ENCODE peak calls at places on chromosome 14, in seven cellular contexts. A is tibial nerve, N is fibroblast of pulmonary artery, G is SK-N-SH, E is cardiac muscle cell, L is GM10248, Q is ovary. F is an unnamed sample.
A peak's percentile ranks its signal among the peaks of the same experiment; 100 is the strongest.

GRCh38 chr14:57699947-57700346 is 165.9 kb downstream of the SLC35F4 start:
- DNase-seq in E (no peak), N (no peak), L (no peak), A (no peak), G (no peak), Q (no peak), F (no peak)

GRCh38 chr14:72782182-72782508 is 111.8 kb downstream of the DPF3 start:
- DNase-seq in L (no peak), G (no peak), A (no peak), E (no peak), N (no peak), Q (no peak), F (no peak)

GRCh38 chr14:23028800-23029199 is 5.9 kb downstream of the PSMB5 start:
- DNase-seq in E (no peak), L (no peak), N (peak; percentile 18), A (no peak), G (no peak), Q (no peak), F (no peak)

GRCh38 chr14:52802597-52802996 is 11.2 kb upstream of the GNPNAT1 start:
- DNase-seq in L (no peak), G (no peak), N (no peak), A (no peak), Q (no peak), E (no peak), F (no peak)

GRCh38 chr14:49769171-49769570 is 1.2 kb downstream of the KLHDC2 start:
- DNase-seq in E (peak; percentile 61), N (peak; percentile 39), A (no peak), Q (no peak), G (peak; percentile 12), L (no peak), F (no peak)

GRCh38 chr14:101176535-101177205 is 273.1 kb upstream of the RTL1 start:
- DNase-seq in N (no peak), A (no peak), G (peak; percentile 72), Q (peak; percentile 25), L (peak; percentile 4), E (no peak), F (peak; percentile 72)

GRCh38 chr14:67952786-67953185 is 133.2 kb downstream of the RAD51B start:
- DNase-seq in E (no peak), N (no peak), L (no peak), A (no peak), G (no peak), Q (no peak), F (no peak)

GRCh38 chr14:22972313-22972930 is 9.9 kb downstream of the AJUBA start:
- DNase-seq in G (no peak), L (no peak), N (no peak), E (no peak), A (no peak), Q (no peak), F (no peak)

GRCh38 chr14:83071888-83072501 is 1538.3 kb upstream of the SEL1L start:
- DNase-seq in L (peak; percentile 8), G (no peak), E (peak; percentile 8), N (no peak), Q (no peak), A (no peak), F (no peak)

GRCh38 chr14:59358105-59358504 is 107.1 kb downstream of the GPR135 start:
- DNase-seq in Q (no peak), N (peak; percentile 86), G (peak; percentile 10), L (no peak), A (peak; percentile 36), E (peak; percentile 93), F (no peak)

GRCh38 chr14:49867831-49868719 is 15.5 kb upstream of the NEMF start:
- DNase-seq in Q (peak; percentile 97), E (peak; percentile 98), A (peak; percentile 92), G (peak; percentile 96), L (peak; percentile 95), N (peak; percentile 94), F (peak; percentile 95)

GRCh38 chr14:71460091-71460490 is 472.1 kb upstream of the RGS6 start:
- DNase-seq in A (no peak), E (no peak), Q (no peak), N (no peak), L (no peak), G (no peak), F (no peak)

GRCh38 chr14:50015708-50016107 is 100.7 kb downstream of the VCPKMT start:
- DNase-seq in L (no peak), G (no peak), Q (no peak), N (no peak), E (no peak), A (no peak), F (no peak)

GRCh38 chr14:102124419-102124818 is 15.3 kb upstream of the WDR20 start:
- DNase-seq in L (no peak), Q (no peak), G (no peak), E (no peak), N (no peak), A (no peak), F (no peak)

GRCh38 chr14:101505216-101505970 is 55.9 kb upstream of the DIO3 start:
- DNase-seq in L (no peak), G (no peak), E (no peak), N (no peak), Q (peak; percentile 35), A (no peak), F (no peak)

GRCh38 chr14:35390577-35391387 is 13.8 kb downstream of the NFKBIA start:
- DNase-seq in A (no peak), Q (peak; percentile 32), L (no peak), N (no peak), E (no peak), G (no peak), F (no peak)

GRCh38 chr14:63273717-63274673 is 44.7 kb downstream of the GPHB5 start:
- DNase-seq in G (no peak), L (no peak), A (peak; percentile 38), Q (no peak), N (peak; percentile 13), E (peak; percentile 40), F (no peak)

GRCh38 chr14:75482366-75482765 is 39.9 kb upstream of the BATF start:
- DNase-seq in L (no peak), E (no peak), Q (no peak), N (no peak), A (no peak), G (no peak), F (no peak)
- TF ChIP-seq CTCF in L (no peak), E (no peak), Q (no peak), N (no peak), A (no peak), G (no peak), F (no peak)

GRCh38 chr14:94125659-94126418 is 3.6 kb downstream of the IFI27L2 start:
- DNase-seq in N (no peak), Q (no peak), G (no peak), L (no peak), E (no peak), A (peak; percentile 3), F (peak; percentile 71)
- TF ChIP-seq CTCF in N (no peak), Q (no peak), G (no peak), L (no peak), E (no peak), A (no peak), F (no peak)

DNA sequence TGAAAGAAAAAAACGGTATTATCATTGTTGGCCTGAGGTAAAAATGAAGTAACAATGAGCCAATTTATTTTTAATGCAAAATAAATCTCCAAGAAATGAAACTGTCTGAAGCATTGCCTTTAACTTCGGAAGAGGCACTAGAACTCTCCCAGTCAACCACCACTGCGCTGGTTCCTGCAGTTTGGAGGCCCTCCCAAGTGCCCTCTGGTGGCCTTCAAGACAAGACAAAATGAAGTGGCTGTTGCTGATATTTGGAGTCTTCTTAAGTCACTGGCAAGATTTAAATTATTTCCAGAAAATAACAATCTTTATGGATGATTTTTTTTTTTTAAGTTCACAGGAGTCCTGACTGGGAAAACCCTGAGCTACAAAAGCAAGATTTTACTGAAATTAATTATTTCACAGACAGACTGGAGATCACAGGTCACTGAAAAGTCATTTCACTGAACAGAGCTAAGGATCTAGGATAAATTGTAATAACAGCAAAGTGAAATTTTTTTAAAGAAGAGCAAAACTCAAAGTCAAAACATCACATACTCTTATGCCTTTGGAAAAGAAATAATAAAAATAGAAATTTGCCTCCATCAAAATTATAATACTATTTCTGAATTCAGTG is 58.2 kb downstream of the DICER1 start:
- DNase-seq in N (peak; percentile 75), L (no peak), E (peak; percentile 79), Q (peak; percentile 63), G (peak; percentile 45), A (peak; percentile 65), F (no peak)
- TF ChIP-seq CTCF in N (peak; percentile 76), L (peak; percentile 62), E (peak; percentile 81), Q (peak; percentile 28), G (peak; percentile 72), A (peak; percentile 67), F (peak; percentile 89)

DNA sequence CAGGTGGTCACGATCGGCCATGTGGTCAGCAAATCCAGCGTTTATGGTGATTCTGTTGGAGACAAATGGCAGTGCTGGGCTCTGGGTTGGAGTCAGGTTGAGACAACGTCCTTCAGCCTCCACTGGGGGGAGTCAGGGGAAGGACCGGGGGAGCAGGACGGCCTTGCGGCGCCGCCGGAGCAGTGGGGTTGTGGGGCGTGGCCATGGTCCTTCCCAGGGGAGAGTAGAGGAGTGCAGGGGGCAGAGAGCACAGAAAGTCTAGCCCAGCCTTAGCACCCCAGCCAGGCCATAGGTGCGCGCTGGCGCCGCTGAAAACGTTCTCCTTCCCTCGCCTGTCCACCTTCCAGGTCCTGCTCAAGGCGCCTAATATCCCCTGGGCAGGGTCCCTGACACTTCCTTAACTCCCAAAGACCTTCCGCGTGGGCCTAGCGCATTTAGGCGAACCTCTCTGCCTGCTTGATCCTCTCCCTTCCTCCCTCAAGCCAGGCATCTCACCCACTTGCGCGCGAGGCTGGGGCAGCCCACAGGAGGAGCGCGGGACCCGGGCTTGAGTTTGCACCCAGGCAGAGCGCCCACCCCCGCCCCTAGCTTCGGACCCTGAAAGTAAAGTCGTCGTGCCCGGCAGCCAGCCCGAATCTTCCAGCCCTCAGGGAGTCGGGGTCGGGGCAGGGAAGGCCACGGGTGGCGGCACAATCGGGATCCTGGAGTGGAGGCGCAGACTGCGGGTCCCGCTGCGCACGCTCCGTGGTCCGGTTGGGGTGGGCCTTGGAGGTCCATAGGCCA is 3.1 kb upstream of the KIF26A start:
- DNase-seq in Q (peak; percentile 38), L (no peak), G (peak; percentile 81), E (peak; percentile 14), A (no peak), N (peak; percentile 4), F (no peak)
- TF ChIP-seq CTCF in Q (no peak), L (no peak), G (peak; percentile 26), E (peak; percentile 25), A (no peak), N (no peak), F (peak; percentile 32)

DNA sequence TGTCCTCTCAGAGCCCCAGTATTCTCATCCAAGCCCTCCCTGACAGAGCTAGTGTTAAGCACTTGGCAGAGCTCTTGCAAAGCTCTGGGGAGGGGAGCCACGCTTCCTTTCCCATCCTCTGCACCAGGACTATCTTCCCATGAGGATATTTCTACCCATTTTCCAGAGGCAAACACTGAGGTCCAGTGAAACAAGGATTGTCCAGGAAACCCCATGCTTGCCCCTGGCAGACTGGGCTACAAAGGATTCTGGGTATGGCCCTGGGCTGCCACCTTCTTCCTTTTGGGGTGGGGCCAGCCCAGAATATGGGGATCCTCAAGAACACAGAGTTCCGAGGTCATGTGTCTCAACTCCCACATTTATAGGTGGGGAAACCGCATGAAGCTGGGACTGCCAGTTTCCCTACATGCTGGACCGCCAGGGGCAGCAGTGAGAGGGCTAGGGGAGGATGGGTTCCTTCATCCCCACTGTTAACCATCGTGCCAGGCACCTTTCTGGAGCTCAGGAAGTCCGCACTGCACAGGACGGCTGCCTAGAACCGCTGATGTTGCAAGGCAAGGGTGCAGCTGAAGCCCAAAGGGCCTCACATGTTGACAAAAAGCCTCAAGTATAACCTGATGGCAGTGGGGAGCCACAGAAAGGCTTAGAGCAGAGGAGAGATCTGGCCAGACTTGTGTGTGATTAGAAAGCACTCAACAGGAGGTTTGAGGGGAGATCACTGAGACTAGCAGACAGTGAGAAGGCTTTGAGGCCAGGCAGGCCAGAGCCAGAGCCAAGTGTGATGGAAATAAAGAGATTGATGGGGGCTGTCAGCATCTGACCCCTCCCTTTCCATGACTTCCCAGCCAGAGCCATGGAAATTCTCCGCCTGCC is 5.5 kb upstream of the CCDC85C start:
- DNase-seq in L (no peak), E (no peak), Q (no peak), A (no peak), G (no peak), N (no peak), F (no peak)
- TF ChIP-seq CTCF in L (peak; percentile 21), E (no peak), Q (no peak), A (no peak), G (no peak), N (no peak), F (no peak)